ENCODE peak calls at places on chromosomes 2 and 18, in four cellular contexts. V is psoas muscle, I is HEK293T, P is T-cell. J is an unnamed sample.

GRCh38 chr2:189466656-189467055 is 25.4 kb downstream of the WDR75 start:
- DNase-seq in I (peak), V (no peak), P (no peak), J (peak)

GRCh38 chr18:59911600-59911999 is 11.8 kb downstream of the PMAIP1 start:
- DNase-seq in V (no peak), I (no peak), P (no peak), J (no peak)

GRCh38 chr2:216690451-216691209 is 4.7 kb downstream of the IGFBP5 start:
- DNase-seq in V (peak), P (no peak), I (no peak), J (no peak)

GRCh38 chr18:77249583-77250500 is at the start of gene GALR1:
- DNase-seq in P (no peak), I (no peak), V (peak), J (no peak)

GRCh38 chr2:222479855-222480254 is 55.5 kb downstream of the SGPP2 start:
- DNase-seq in P (no peak), I (no peak), V (no peak), J (no peak)

GRCh38 chr2:58215429-58215828 is 25.7 kb downstream of the FANCL start:
- DNase-seq in V (no peak), P (no peak), I (no peak), J (no peak)

GRCh38 chr2:69099541-69099940 is 86.6 kb downstream of the ANTXR1 start:
- DNase-seq in I (no peak), V (no peak), P (no peak), J (no peak)

GRCh38 chr18:31606265-31606664 is 14.6 kb downstream of the TTR start:
- DNase-seq in P (no peak), I (no peak), V (no peak), J (no peak)

GRCh38 chr2:58432491-58433166 is 191.5 kb upstream of the FANCL start:
- DNase-seq in V (no peak), P (no peak), I (no peak), J (no peak)

GRCh38 chr2:72361516-72361915 is 213.9 kb upstream of the CYP26B1 start:
- DNase-seq in V (no peak), P (no peak), I (no peak), J (no peak)

GRCh38 chr2:121000804-121001203 is 265.1 kb downstream of the GLI2 start:
- DNase-seq in V (no peak), P (no peak), I (no peak), J (no peak)

GRCh38 chr2:74264281-74264680 is 65.9 kb downstream of the MTHFD2 start:
- DNase-seq in V (no peak), P (no peak), I (no peak), J (no peak)

GRCh38 chr2:170892391-170892951 is 36.6 kb upstream of the GORASP2 start:
- DNase-seq in V (no peak), I (no peak), P (no peak), J (no peak)

GRCh38 chr2:40416486-40416885 is 35.4 kb downstream of the SLC8A1 start:
- DNase-seq in P (no peak), V (no peak), I (no peak), J (no peak)

GRCh38 chr18:64233855-64234254 is 85.0 kb upstream of the LINC00305 start:
- DNase-seq in P (no peak), I (no peak), V (no peak), J (no peak)

GRCh38 chr2:75155115-75155514 is 44.2 kb downstream of the TACR1 start:
- DNase-seq in P (no peak), V (no peak), I (no peak), J (no peak)

GRCh38 chr18:69400976-69401474 is 337 bp downstream of the DOK6 start:
- DNase-seq in P (no peak), I (peak), V (no peak), J (peak)

GRCh38 chr2:117976581-117976980 is 37.3 kb downstream of the CCDC93 start:
- DNase-seq in V (no peak), I (no peak), P (no peak), J (no peak)

GRCh38 chr2:124798551-124798950 is 773.5 kb downstream of the CNTNAP5 start:
- DNase-seq in I (no peak), P (no peak), V (no peak), J (no peak)

GRCh38 chr2:139773720-139774277 is 993.6 kb upstream of the NXPH2 start:
- DNase-seq in V (no peak), P (no peak), I (no peak), J (no peak)

GRCh38 chr18:78722391-78722790 is 257.2 kb upstream of the SALL3 start:
- DNase-seq in I (no peak), V (no peak), P (no peak), J (no peak)

J was measured in heart right ventricle.